ENCODE peak calls at places on chromosome 10, in five cellular contexts. G is activated naive CD8-positive, alpha-beta T cell treated with anti-CD3 and anti-CD28 coated beads, Interleukin-2, amount 50 U/mL, for 24 hours; M is CD8-positive, alpha-beta T cell; R is amniotic stem cell; K is GM23338. D is an unnamed sample.

GRCh38 chr10:86705905-86706304 is 37.6 kb downstream of the LDB3 start:
- DNase-seq in M (no peak), K (no peak), G (no peak), R (no peak), D (no peak)

GRCh38 chr10:117647306-117647705 is 104.8 kb downstream of the EMX2 start:
- DNase-seq in R (no peak), M (no peak), G (no peak), K (no peak), D (no peak)

GRCh38 chr10:32065871-32066270 is 9.6 kb upstream of the KIF5B start:
- DNase-seq in K (no peak), R (peak; percentile 3), M (no peak), G (no peak), D (no peak)

GRCh38 chr10:62811159-62811875 is 4.8 kb downstream of the EGR2 start:
- DNase-seq in R (no peak), G (peak; percentile 82), K (no peak), M (no peak), D (no peak)

GRCh38 chr10:1633783-1634182 is 103.5 kb downstream of the ADARB2 start:
- DNase-seq in G (no peak), M (no peak), R (no peak), K (no peak), D (no peak)

GRCh38 chr10:122152544-122152943 is 118.6 kb upstream of the BTBD16 start:
- DNase-seq in M (no peak), G (no peak), R (no peak), K (no peak), D (no peak)

GRCh38 chr10:106636781-106637491 is 527.6 kb downstream of the SORCS1 start:
- DNase-seq in R (no peak), K (no peak), M (no peak), G (no peak), D (no peak)

GRCh38 chr10:34994565-34995142 is 95.5 kb downstream of the CUL2 start:
- DNase-seq in G (peak; percentile 31), M (no peak), K (peak; percentile 99), R (no peak), D (peak; percentile 9)

GRCh38 chr10:48568131-48568530 is 36.7 kb downstream of the ARHGAP22 start:
- DNase-seq in G (no peak), K (no peak), M (no peak), R (no peak), D (no peak)

GRCh38 chr10:72328045-72328828 is 26.5 kb downstream of the DNAJB12 start:
- DNase-seq in R (peak; percentile 30), G (peak; percentile 45), K (peak; percentile 88), M (no peak), D (no peak)

GRCh38 chr10:79102056-79102874 is 33.5 kb downstream of the ZMIZ1 start:
- DNase-seq in R (no peak), G (no peak), M (no peak), K (peak; percentile 41), D (no peak)

GRCh38 chr10:50511512-50512213 is 112.1 kb downstream of the SGMS1 start:
- DNase-seq in M (no peak), R (no peak), K (no peak), G (no peak), D (no peak)

GRCh38 chr10:21518629-21519321 is 6.7 kb downstream of the SKIDA1 start:
- DNase-seq in K (no peak), R (no peak), G (no peak), M (no peak), D (no peak)

GRCh38 chr10:23048191-23048590 is 47.2 kb upstream of the MSRB2 start:
- DNase-seq in K (no peak), G (no peak), M (no peak), R (no peak), D (no peak)

GRCh38 chr10:45439365-45439764 is 65.3 kb downstream of the ALOX5 start:
- DNase-seq in K (no peak), R (no peak), M (no peak), G (no peak), D (no peak)

GRCh38 chr10:3959370-3960266 is 174.6 kb upstream of the KLF6 start:
- DNase-seq in G (no peak), R (no peak), K (peak; percentile 8), M (no peak), D (no peak)

GRCh38 chr10:77611670-77612069 is 25.9 kb downstream of the KCNMA1 start:
- DNase-seq in M (no peak), G (no peak), R (no peak), K (no peak), D (no peak)

GRCh38 chr10:93718937-93719725 is 16.7 kb upstream of the FRA10AC1 start:
- DNase-seq in K (peak; percentile 30), M (no peak), R (no peak), G (no peak), D (no peak)

GRCh38 chr10:46543379-46544014 is 13.0 kb downstream of the GPRIN2 start:
- DNase-seq in G (no peak), K (no peak), M (peak; percentile 0), R (no peak), D (no peak)

GRCh38 chr10:58839771-58840170 is 327.1 kb downstream of the BICC1 start:
- DNase-seq in M (no peak), R (no peak), K (no peak), G (no peak), D (no peak)

GRCh38 chr10:79483948-79484347 is 28.4 kb upstream of the EIF5AL1 start:
- DNase-seq in M (no peak), G (no peak), K (no peak), R (peak; percentile 15), D (no peak)

GRCh38 chr10:60901561-60902235 is 42.3 kb downstream of the RHOBTB1 start:
- DNase-seq in R (no peak), G (no peak), K (no peak), M (no peak), D (no peak)

GRCh38 chr10:22932626-22933370 is 4.9 kb downstream of the ARMC3 start:
- DNase-seq in R (no peak), G (no peak), K (no peak), M (no peak), D (no peak)

GRCh38 chr10:77685494-77685893 is 47.9 kb upstream of the KCNMA1 start:
- DNase-seq in R (no peak), G (no peak), M (no peak), K (no peak), D (no peak)